ENCODE peak calls at places on chromosomes 2 and 18, in four cellular contexts. Z, V, J and T are unnamed samples.

GRCh38 chr2:207337234-207338219 is 171.8 kb upstream of the KLF7 start:
- DNase-seq in Z (peak; percentile 94), V (peak; percentile 93), J (peak; percentile 41), T (no peak)

GRCh38 chr2:41972819-41973218 is 75.0 kb upstream of the PKDCC start:
- DNase-seq in Z (no peak), V (no peak), J (no peak), T (peak; percentile 16)

GRCh38 chr2:23460228-23460627 is 75.2 kb downstream of the KLHL29 start:
- DNase-seq in Z (peak; percentile 13), V (peak; percentile 65), J (peak; percentile 33), T (peak; percentile 28)

GRCh38 chr2:232925153-232925768 is 55.2 kb downstream of the SNORC start:
- DNase-seq in Z (no peak), V (no peak), J (no peak), T (no peak)

GRCh38 chr2:44547713-44548112 is 186.0 kb downstream of the CAMKMT start:
- DNase-seq in Z (no peak), V (no peak), J (no peak), T (no peak)

GRCh38 chr18:42801706-42802105 is 313.8 kb downstream of the RIT2 start:
- DNase-seq in Z (no peak), V (peak; percentile 40), J (peak; percentile 62), T (no peak)

GRCh38 chr18:9147440-9148238 is 11.1 kb downstream of the ANKRD12 start:
- DNase-seq in Z (peak; percentile 48), V (peak; percentile 89), J (peak; percentile 85), T (no peak)

GRCh38 chr2:55158111-55158814 is 73.8 kb downstream of the CLHC1 start:
- DNase-seq in Z (no peak), V (no peak), J (no peak), T (no peak)

GRCh38 chr18:74608681-74609080 is 11.0 kb downstream of the ZNF407 start:
- DNase-seq in Z (no peak), V (peak; percentile 60), J (no peak), T (no peak)

GRCh38 chr2:240887631-240888030 is 8.3 kb downstream of the MAB21L4 start:
- DNase-seq in Z (no peak), V (no peak), J (no peak), T (no peak)

GRCh38 chr2:11562011-11562410 is 28.2 kb downstream of the GREB1 start:
- DNase-seq in Z (no peak), V (no peak), J (no peak), T (no peak)

GRCh38 chr2:48411030-48411429 is 118.9 kb upstream of the STON1 start:
- DNase-seq in Z (no peak), V (no peak), J (no peak), T (no peak)

GRCh38 chr2:100921685-100922161 is 80.4 kb upstream of the RPL31 start:
- DNase-seq in Z (no peak), V (peak; percentile 40), J (peak; percentile 56), T (no peak)

GRCh38 chr2:188293601-188294482 is 2.2 kb downstream of the GULP1 start:
- DNase-seq in Z (peak; percentile 84), V (peak; percentile 59), J (peak; percentile 78), T (peak; percentile 76)

GRCh38 chr2:210626849-210627248 is 70.5 kb downstream of the CPS1 start:
- DNase-seq in Z (no peak), V (peak; percentile 47), J (peak; percentile 12), T (no peak)

GRCh38 chr2:200288670-200289429 is 17.6 kb upstream of the SPATS2L start:
- DNase-seq in Z (no peak), V (peak; percentile 68), J (peak; percentile 35), T (no peak)

GRCh38 chr18:13234528-13234795 is 15.9 kb downstream of the LDLRAD4 start:
- DNase-seq in Z (no peak), V (no peak), J (no peak), T (no peak)

GRCh38 chr2:34115076-34115475 is 516.0 kb upstream of the FAM98A start:
- DNase-seq in Z (no peak), V (no peak), J (no peak), T (no peak)

GRCh38 chr2:70985956-70986355 is 7.5 kb downstream of the ANKRD53 start:
- DNase-seq in Z (no peak), V (no peak), J (no peak), T (no peak)

GRCh38 chr18:67661555-67661954 is 145.0 kb upstream of the DSEL start:
- DNase-seq in Z (no peak), V (no peak), J (no peak), T (no peak)

GRCh38 chr2:43218550-43219382 is 7.6 kb downstream of the ZFP36L2 start:
- DNase-seq in Z (no peak), V (peak; percentile 19), J (peak; percentile 18), T (no peak)

GRCh38 chr2:240913810-240914644 is 7.9 kb downstream of the CROCC2 start:
- DNase-seq in Z (no peak), V (peak; percentile 67), J (peak; percentile 82), T (no peak)

GRCh38 chr18:75782826-75783225 is 355.3 kb upstream of the SMIM21 start:
- DNase-seq in Z (no peak), V (no peak), J (no peak), T (no peak)

GRCh38 chr18:57242285-57242684 is 95.4 kb downstream of the BOD1L2 start:
- DNase-seq in Z (no peak), V (no peak), J (no peak), T (no peak)

DNA sequence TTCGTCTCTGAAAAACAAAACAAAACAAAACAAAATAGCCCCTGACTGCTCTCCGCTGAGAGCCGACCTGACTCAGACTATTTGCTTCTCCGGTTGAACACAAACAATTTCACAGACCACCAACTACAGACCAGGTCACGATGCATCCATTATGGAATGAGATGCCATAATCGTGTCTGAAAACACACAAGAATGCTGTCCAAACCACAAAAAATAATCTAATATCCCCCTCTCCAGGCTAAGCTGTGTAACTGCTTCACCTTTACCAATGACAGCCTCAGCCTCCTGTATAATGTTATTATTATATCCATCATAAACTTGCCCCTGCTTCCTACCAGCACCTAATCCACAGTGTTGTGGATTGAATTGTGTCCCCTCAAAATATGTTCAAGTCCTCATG is 114.7 kb downstream of the DNAH6 start:
- DNase-seq in Z (peak; percentile 53), V (peak; percentile 75), J (peak; percentile 59), T (no peak)
- TF ChIP-seq CTCF in Z (peak; percentile 73), V (peak; percentile 69), J (peak; percentile 58), T (no peak)

GRCh38 chr2:201909348-201909747 is 103.0 kb downstream of the CDK15 start:
- DNase-seq in Z (no peak), V (peak; percentile 91), J (peak; percentile 50), T (no peak)
- H3K4me3 ChIP-seq in Z (no peak overlapping the region), V (peak overlapping the region; percentile 41), J (no peak overlapping the region), T (no peak overlapping the region)

DNA sequence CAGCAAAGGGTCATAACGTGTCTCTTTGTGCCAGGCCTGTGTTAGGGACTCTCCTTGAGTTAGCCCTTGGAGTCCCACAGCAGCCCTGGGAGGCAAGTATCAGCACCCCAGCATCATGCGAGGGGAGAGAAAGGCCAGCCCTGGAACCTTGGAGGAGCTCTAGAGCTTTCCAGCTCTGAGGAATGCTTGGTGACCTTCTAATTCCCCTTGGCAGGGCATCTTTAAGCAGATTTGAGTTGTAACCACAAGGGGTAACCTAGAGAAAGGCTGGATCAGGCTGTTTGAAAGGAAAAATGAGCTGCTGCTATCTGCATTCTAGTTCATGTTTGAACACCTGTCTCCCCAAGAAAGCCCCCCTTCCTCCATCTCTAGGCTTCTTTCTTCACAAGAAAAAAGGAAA is 23.8 kb upstream of the ODC1 start:
- DNase-seq in Z (no peak), V (no peak), J (no peak), T (no peak)
- TF ChIP-seq CTCF in Z (no peak), V (no peak), J (no peak), T (no peak)

GRCh38 chr2:160063266-160063665 is 851 bp upstream of the PLA2R1 start:
- DNase-seq in Z (no peak), V (no peak), J (no peak), T (no peak)
- H3K4me3 ChIP-seq in Z (peak overlapping the region; percentile 55), V (peak overlapping the region; percentile 80), J (no peak overlapping the region), T (peak overlapping the region; percentile 95)